ENCODE peak calls at places on chromosomes 3 and 15, in eight cellular contexts. One of them, this sample, is unnamed.

GRCh38 chr3:42306499-42306898 is 40.5 kb upstream of the CCK start:
- DNase-seq in spleen: no peak
- DNase-seq in fibroblast of mammary gland: no peak
- DNase-seq in lower leg skin: no peak
- DNase-seq in GM12865: no peak
- DNase-seq in GM12878: no peak
- DNase-seq in hepatocyte: no peak
- DNase-seq in left lung: no peak
- DNase-seq in this sample: no peak

GRCh38 chr15:91885714-91886265 is 32.3 kb downstream of the SLCO3A1 start:
- DNase-seq in GM12865: no peak
- DNase-seq in GM12878: no peak
- DNase-seq in fibroblast of mammary gland: no peak
- DNase-seq in hepatocyte: no peak
- DNase-seq in left lung: no peak
- DNase-seq in lower leg skin: no peak
- DNase-seq in spleen: no peak
- DNase-seq in this sample: no peak

GRCh38 chr3:73727854-73728253 is 103.1 kb upstream of the PDZRN3 start:
- DNase-seq in spleen: no peak
- DNase-seq in fibroblast of mammary gland: no peak
- DNase-seq in left lung: no peak
- DNase-seq in GM12878: no peak
- DNase-seq in GM12865: no peak
- DNase-seq in hepatocyte: no peak
- DNase-seq in lower leg skin: no peak
- DNase-seq in this sample: no peak

GRCh38 chr3:126480864-126481263 is 5.2 kb upstream of the ZXDC start:
- DNase-seq in spleen: peak; percentile 51
- DNase-seq in GM12865: no peak
- DNase-seq in GM12878: no peak
- DNase-seq in hepatocyte: no peak
- DNase-seq in lower leg skin: no peak
- DNase-seq in fibroblast of mammary gland: no peak
- DNase-seq in left lung: no peak
- DNase-seq in this sample: peak; percentile 58

GRCh38 chr3:139523166-139523565 is 16.4 kb downstream of the RBP1 start:
- DNase-seq in GM12865: no peak
- DNase-seq in spleen: no peak
- DNase-seq in lower leg skin: peak; percentile 21
- DNase-seq in hepatocyte: no peak
- DNase-seq in fibroblast of mammary gland: no peak
- DNase-seq in GM12878: no peak
- DNase-seq in left lung: no peak
- DNase-seq in this sample: no peak

GRCh38 chr3:27666708-27667107 is 55.4 kb downstream of the EOMES start:
- DNase-seq in left lung: peak; percentile 80
- DNase-seq in lower leg skin: peak; percentile 91
- DNase-seq in fibroblast of mammary gland: peak; percentile 78
- DNase-seq in hepatocyte: peak; percentile 76
- DNase-seq in spleen: peak; percentile 85
- DNase-seq in GM12865: peak; percentile 11
- DNase-seq in GM12878: no peak
- DNase-seq in this sample: peak; percentile 69

GRCh38 chr15:69806287-69806915 is 291.3 kb downstream of the TLE3 start:
- DNase-seq in hepatocyte: no peak
- DNase-seq in GM12865: no peak
- DNase-seq in spleen: no peak
- DNase-seq in GM12878: no peak
- DNase-seq in left lung: no peak
- DNase-seq in lower leg skin: no peak
- DNase-seq in fibroblast of mammary gland: no peak
- DNase-seq in this sample: no peak

GRCh38 chr3:54008099-54008498 is 114.3 kb upstream of the CACNA2D3 start:
- DNase-seq in spleen: no peak
- DNase-seq in GM12878: no peak
- DNase-seq in left lung: no peak
- DNase-seq in fibroblast of mammary gland: no peak
- DNase-seq in lower leg skin: no peak
- DNase-seq in hepatocyte: peak; percentile 11
- DNase-seq in GM12865: no peak
- DNase-seq in this sample: no peak

GRCh38 chr15:71716990-71717389 is 93.4 kb upstream of the NR2E3 start:
- DNase-seq in spleen: no peak
- DNase-seq in fibroblast of mammary gland: peak; percentile 48
- DNase-seq in left lung: no peak
- DNase-seq in GM12878: no peak
- DNase-seq in hepatocyte: no peak
- DNase-seq in GM12865: no peak
- DNase-seq in lower leg skin: no peak
- DNase-seq in this sample: peak; percentile 63

GRCh38 chr15:88490036-88490435 is 22.5 kb downstream of the MRPS11 start:
- DNase-seq in hepatocyte: no peak
- DNase-seq in fibroblast of mammary gland: no peak
- DNase-seq in spleen: no peak
- DNase-seq in GM12865: no peak
- DNase-seq in left lung: no peak
- DNase-seq in lower leg skin: no peak
- DNase-seq in GM12878: no peak
- DNase-seq in this sample: no peak

GRCh38 chr3:54746722-54747121 is 181.1 kb downstream of the LRTM1 start:
- DNase-seq in lower leg skin: no peak
- DNase-seq in fibroblast of mammary gland: no peak
- DNase-seq in left lung: no peak
- DNase-seq in spleen: no peak
- DNase-seq in GM12865: no peak
- DNase-seq in GM12878: no peak
- DNase-seq in hepatocyte: no peak
- DNase-seq in this sample: no peak

GRCh38 chr15:29774900-29775299 is 47.4 kb downstream of the TJP1 start:
- DNase-seq in GM12878: no peak
- DNase-seq in lower leg skin: no peak
- DNase-seq in hepatocyte: no peak
- DNase-seq in GM12865: no peak
- DNase-seq in spleen: no peak
- DNase-seq in fibroblast of mammary gland: peak; percentile 79
- DNase-seq in left lung: no peak
- DNase-seq in this sample: peak; percentile 71

GRCh38 chr3:13141991-13142412 is 68.8 kb upstream of the IQSEC1 start:
- DNase-seq in hepatocyte: peak; percentile 78
- DNase-seq in GM12865: peak; percentile 20
- DNase-seq in left lung: no peak
- DNase-seq in spleen: peak; percentile 67
- DNase-seq in lower leg skin: peak; percentile 54
- DNase-seq in fibroblast of mammary gland: peak; percentile 19
- DNase-seq in GM12878: no peak
- DNase-seq in this sample: peak; percentile 40

GRCh38 chr3:114998971-114999579 is 148.0 kb downstream of the ZBTB20 start:
- DNase-seq in GM12865: no peak
- DNase-seq in left lung: no peak
- DNase-seq in hepatocyte: no peak
- DNase-seq in GM12878: no peak
- DNase-seq in spleen: no peak
- DNase-seq in lower leg skin: no peak
- DNase-seq in fibroblast of mammary gland: no peak
- DNase-seq in this sample: no peak

GRCh38 chr3:96182756-96183155 is 631.6 kb upstream of the EPHA6 start:
- DNase-seq in lower leg skin: no peak
- DNase-seq in GM12865: no peak
- DNase-seq in GM12878: no peak
- DNase-seq in left lung: no peak
- DNase-seq in fibroblast of mammary gland: no peak
- DNase-seq in hepatocyte: no peak
- DNase-seq in spleen: no peak
- DNase-seq in this sample: no peak

GRCh38 chr15:61080209-61081027 is 148.7 kb downstream of the RORA start:
- DNase-seq in left lung: no peak
- DNase-seq in fibroblast of mammary gland: no peak
- DNase-seq in spleen: no peak
- DNase-seq in lower leg skin: no peak
- DNase-seq in GM12865: no peak
- DNase-seq in GM12878: no peak
- DNase-seq in hepatocyte: no peak
- DNase-seq in this sample: no peak

GRCh38 chr3:179973931-179974361 is 62.8 kb downstream of the PEX5L start:
- DNase-seq in hepatocyte: peak; percentile 7
- DNase-seq in left lung: no peak
- DNase-seq in fibroblast of mammary gland: no peak
- DNase-seq in GM12878: no peak
- DNase-seq in GM12865: peak; percentile 40
- DNase-seq in spleen: no peak
- DNase-seq in lower leg skin: no peak
- DNase-seq in this sample: no peak

GRCh38 chr3:94420941-94421340 is 358.1 kb downstream of the NSUN3 start:
- DNase-seq in GM12878: no peak
- DNase-seq in hepatocyte: no peak
- DNase-seq in fibroblast of mammary gland: peak; percentile 16
- DNase-seq in left lung: no peak
- DNase-seq in GM12865: no peak
- DNase-seq in lower leg skin: no peak
- DNase-seq in spleen: no peak
- DNase-seq in this sample: peak; percentile 51

GRCh38 chr15:44081223-44082013 is 113.7 kb downstream of the FRMD5 start:
- DNase-seq in GM12865: no peak
- DNase-seq in fibroblast of mammary gland: peak; percentile 48
- DNase-seq in GM12878: no peak
- DNase-seq in lower leg skin: no peak
- DNase-seq in left lung: no peak
- DNase-seq in hepatocyte: no peak
- DNase-seq in spleen: no peak
- DNase-seq in this sample: peak; percentile 83

GRCh38 chr3:36212291-36212690 is 168.0 kb upstream of the STAC start:
- DNase-seq in GM12865: no peak
- DNase-seq in GM12878: no peak
- DNase-seq in fibroblast of mammary gland: peak; percentile 52
- DNase-seq in hepatocyte: peak; percentile 6
- DNase-seq in left lung: no peak
- DNase-seq in spleen: no peak
- DNase-seq in lower leg skin: no peak
- DNase-seq in this sample: peak; percentile 63

GRCh38 chr15:88029696-88030095 is 226.8 kb downstream of the NTRK3 start:
- DNase-seq in hepatocyte: no peak
- DNase-seq in GM12865: no peak
- DNase-seq in GM12878: no peak
- DNase-seq in left lung: no peak
- DNase-seq in fibroblast of mammary gland: peak; percentile 59
- DNase-seq in spleen: no peak
- DNase-seq in lower leg skin: no peak
- DNase-seq in this sample: peak; percentile 18

GRCh38 chr3:177345049-177345972 is 148.0 kb upstream of the TBL1XR1 start:
- DNase-seq in hepatocyte: peak; percentile 94
- DNase-seq in left lung: peak; percentile 85
- DNase-seq in GM12865: peak; percentile 71
- DNase-seq in fibroblast of mammary gland: peak; percentile 93
- DNase-seq in GM12878: no peak
- DNase-seq in lower leg skin: peak; percentile 95
- DNase-seq in spleen: peak; percentile 81
- DNase-seq in this sample: peak; percentile 97

GRCh38 chr15:70096215-70096974 is 1.3 kb downstream of the TLE3 start:
- DNase-seq in GM12865: peak; percentile 43
- DNase-seq in left lung: peak; percentile 89
- DNase-seq in spleen: peak; percentile 92
- DNase-seq in hepatocyte: peak; percentile 80
- DNase-seq in fibroblast of mammary gland: peak; percentile 56
- DNase-seq in GM12878: no peak
- DNase-seq in lower leg skin: peak; percentile 94
- DNase-seq in this sample: no peak

GRCh38 chr3:72274511-72275295 is 489.8 kb upstream of the PROK2 start:
- DNase-seq in fibroblast of mammary gland: peak; percentile 88
- DNase-seq in left lung: no peak
- DNase-seq in GM12865: peak; percentile 59
- DNase-seq in hepatocyte: peak; percentile 69
- DNase-seq in spleen: no peak
- DNase-seq in GM12878: no peak
- DNase-seq in lower leg skin: peak; percentile 90
- DNase-seq in this sample: peak; percentile 85

DNA sequence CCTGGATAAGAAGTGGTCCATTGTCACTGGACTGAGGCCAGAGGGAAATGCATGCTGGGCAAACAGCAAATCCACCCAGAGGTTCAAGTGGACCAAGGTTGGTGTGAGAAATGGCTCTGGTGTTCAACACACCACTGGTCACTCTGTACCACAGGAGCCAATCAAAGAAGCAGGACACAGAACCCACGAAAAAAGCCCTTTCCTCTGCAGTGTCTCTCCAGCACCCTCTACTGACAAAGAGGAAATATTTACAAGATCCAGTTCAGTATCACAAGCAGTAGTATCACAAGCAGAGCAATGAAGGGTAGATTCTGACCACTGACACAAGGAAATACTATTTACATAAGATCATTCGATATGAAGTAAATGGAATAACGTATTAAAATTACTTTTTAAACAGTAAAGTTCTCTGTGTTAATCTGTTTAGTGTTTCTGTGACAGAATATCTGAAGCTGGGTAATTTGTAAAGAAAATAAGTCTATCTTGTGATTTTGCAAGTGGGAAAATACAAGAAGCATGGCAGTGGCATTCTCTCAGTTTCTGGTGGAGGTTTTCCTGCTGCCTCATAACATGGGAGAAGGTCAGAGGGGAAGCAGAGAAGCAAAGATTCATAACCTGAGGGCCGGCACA is 390.7 kb downstream of the EFHB start:
- DNase-seq in GM12865: peak; percentile 64
- DNase-seq in lower leg skin: no peak
- DNase-seq in spleen: no peak
- DNase-seq in GM12878: peak; percentile 25
- DNase-seq in hepatocyte: peak; percentile 42
- DNase-seq in left lung: no peak
- DNase-seq in fibroblast of mammary gland: no peak
- DNase-seq in this sample: no peak
- TF ChIP-seq CTCF in GM12865: peak; percentile 76
- TF ChIP-seq CTCF in lower leg skin: no peak
- TF ChIP-seq CTCF in spleen: peak; percentile 53
- TF ChIP-seq CTCF in GM12878: peak; percentile 81
- TF ChIP-seq CTCF in hepatocyte: peak; percentile 52
- TF ChIP-seq CTCF in left lung: no peak
- TF ChIP-seq CTCF in fibroblast of mammary gland: no peak
- TF ChIP-seq CTCF in this sample: no peak

GRCh38 chr15:23686466-23687142 is 501 bp downstream of the NDN start:
- DNase-seq in left lung: peak; percentile 71
- DNase-seq in GM12878: no peak
- DNase-seq in spleen: no peak
- DNase-seq in fibroblast of mammary gland: peak; percentile 9
- DNase-seq in GM12865: no peak
- DNase-seq in lower leg skin: no peak
- DNase-seq in hepatocyte: peak; percentile 23
- DNase-seq in this sample: peak; percentile 0
- H3K4me3 ChIP-seq in left lung: peak overlapping the region; percentile 42
- H3K4me3 ChIP-seq in GM12878: no peak overlapping the region
- H3K4me3 ChIP-seq in spleen: peak overlapping the region; percentile 25
- H3K4me3 ChIP-seq in fibroblast of mammary gland: peak overlapping the region; percentile 49
- H3K4me3 ChIP-seq in GM12865: no peak overlapping the region
- H3K4me3 ChIP-seq in lower leg skin: peak overlapping the region; percentile 15
- H3K4me3 ChIP-seq in hepatocyte: peak overlapping the region; percentile 87
- H3K4me3 ChIP-seq in this sample: peak overlapping the region; percentile 58

GRCh38 chr3:66195347-66195783 is 25.4 kb upstream of the SLC25A26 start:
- DNase-seq in fibroblast of mammary gland: peak; percentile 52
- DNase-seq in spleen: no peak
- DNase-seq in hepatocyte: peak; percentile 60
- DNase-seq in GM12865: peak; percentile 55
- DNase-seq in lower leg skin: no peak
- DNase-seq in left lung: peak; percentile 79
- DNase-seq in GM12878: no peak
- DNase-seq in this sample: peak; percentile 63
- TF ChIP-seq CTCF in fibroblast of mammary gland: peak; percentile 16
- TF ChIP-seq CTCF in spleen: no peak
- TF ChIP-seq CTCF in hepatocyte: peak; percentile 22
- TF ChIP-seq CTCF in GM12865: no peak
- TF ChIP-seq CTCF in lower leg skin: no peak
- TF ChIP-seq CTCF in left lung: no peak
- TF ChIP-seq CTCF in GM12878: no peak
- TF ChIP-seq CTCF in this sample: peak; percentile 39

GRCh38 chr15:90221251-90221900 is 12.4 kb downstream of the CIB1 start:
- DNase-seq in spleen: no peak
- DNase-seq in lower leg skin: peak; percentile 91
- DNase-seq in hepatocyte: peak; percentile 84
- DNase-seq in left lung: no peak
- DNase-seq in fibroblast of mammary gland: peak; percentile 92
- DNase-seq in GM12878: no peak
- DNase-seq in GM12865: peak; percentile 71
- DNase-seq in this sample: peak; percentile 95
- H3K4me3 ChIP-seq in spleen: no peak overlapping the region
- H3K4me3 ChIP-seq in lower leg skin: no peak overlapping the region
- H3K4me3 ChIP-seq in hepatocyte: no peak overlapping the region
- H3K4me3 ChIP-seq in left lung: no peak overlapping the region
- H3K4me3 ChIP-seq in fibroblast of mammary gland: no peak overlapping the region
- H3K4me3 ChIP-seq in GM12878: no peak overlapping the region
- H3K4me3 ChIP-seq in GM12865: no peak overlapping the region
- H3K4me3 ChIP-seq in this sample: no peak overlapping the region

This sample was measured in fibroblast of the aortic adventitia.